ENCODE peak calls at places on chromosomes 13 and 19, in seven cellular contexts. K is endothelial cell of umbilical vein, X is thoracic aorta, T is K562, N is IMR-90, M is dorsolateral prefrontal cortex, Z is cardiac muscle cell. U is an unnamed sample.

GRCh38 chr13:95552539-95553270 is at the start of gene CLDN10:
- DNase-seq in Z (no peak), N (no peak), T (peak; percentile 11), X (no peak), K (no peak), M (no peak), U (peak; percentile 56)

GRCh38 chr13:112510002-112510780 is 77.8 kb downstream of the TUBGCP3 start:
- DNase-seq in X (no peak), M (peak; percentile 27), N (peak; percentile 71), T (peak; percentile 24), K (peak; percentile 53), Z (peak; percentile 64), U (no peak)

GRCh38 chr13:53338760-53339159 is 310.1 kb downstream of the OLFM4 start:
- DNase-seq in Z (no peak), X (no peak), M (no peak), K (no peak), T (no peak), N (no peak), U (no peak)

GRCh38 chr13:92224052-92224821 is 825.8 kb downstream of the GPC5 start:
- DNase-seq in T (no peak), K (no peak), N (peak; percentile 80), X (no peak), Z (peak; percentile 99), M (no peak), U (no peak)

GRCh38 chr13:42707596-42707995 is 73.8 kb upstream of the FAM216B start:
- DNase-seq in Z (peak; percentile 64), N (peak; percentile 64), K (no peak), X (no peak), T (no peak), M (no peak), U (no peak)

GRCh38 chr19:42003506-42004294 is 9.7 kb upstream of the ATP1A3 start:
- DNase-seq in M (no peak), N (no peak), K (no peak), X (no peak), Z (no peak), T (no peak), U (no peak)

GRCh38 chr19:48752511-48753365 is at the start of gene FUT1:
- DNase-seq in M (peak; percentile 83), T (peak; percentile 40), Z (peak; percentile 47), N (no peak), K (no peak), X (no peak), U (peak; percentile 94)

GRCh38 chr19:5804516-5805464 is at the start of gene NRTN:
- DNase-seq in Z (no peak), M (no peak), T (peak; percentile 91), X (no peak), K (no peak), N (no peak), U (no peak)

GRCh38 chr13:45082964-45083363 is 37.3 kb upstream of the GTF2F2 start:
- DNase-seq in X (no peak), Z (peak; percentile 13), M (no peak), K (no peak), T (no peak), N (peak; percentile 66), U (peak; percentile 47)

GRCh38 chr13:26037302-26037701 is 14.5 kb downstream of the SHISA2 start:
- DNase-seq in M (no peak), Z (peak; percentile 43), N (no peak), X (no peak), K (peak; percentile 40), T (peak; percentile 35), U (no peak)

GRCh38 chr19:57830071-57830602 is at the start of gene ZNF587B:
- DNase-seq in K (peak; percentile 48), M (peak; percentile 80), Z (peak; percentile 92), X (no peak), T (peak; percentile 27), N (peak; percentile 74), U (no peak)

GRCh38 chr19:54674021-54674617 is 11.3 kb downstream of the LILRB4 start:
- DNase-seq in N (no peak), T (peak; percentile 57), X (no peak), M (no peak), Z (peak; percentile 40), K (peak; percentile 30), U (no peak)

GRCh38 chr19:48969276-48970138 is 4.4 kb downstream of the FTL start:
- DNase-seq in M (no peak), Z (no peak), X (no peak), K (no peak), N (no peak), T (peak; percentile 84), U (no peak)

GRCh38 chr13:41064493-41064892 is 3.2 kb downstream of the WBP4 start:
- DNase-seq in X (no peak), K (peak; percentile 83), N (peak; percentile 90), Z (peak; percentile 67), T (no peak), M (no peak), U (no peak)

GRCh38 chr19:29831041-29831548 is 19.3 kb downstream of the CCNE1 start:
- DNase-seq in N (no peak), X (no peak), K (peak; percentile 6), Z (no peak), T (no peak), M (no peak), U (no peak)

GRCh38 chr19:40739030-40739839 is 11.0 kb downstream of the ACTMAP start:
- DNase-seq in T (no peak), N (no peak), X (no peak), K (no peak), Z (no peak), M (peak; percentile 14), U (no peak)

GRCh38 chr19:41323430-41324125 is 13.6 kb downstream of the CCDC97 start:
- DNase-seq in Z (peak; percentile 97), N (peak; percentile 98), M (no peak), T (peak; percentile 92), K (peak; percentile 98), X (peak; percentile 58), U (no peak)

GRCh38 chr13:48783181-48783630 is 129.5 kb downstream of the CYSLTR2 start:
- DNase-seq in K (peak; percentile 34), Z (peak; percentile 100), M (no peak), X (peak; percentile 21), N (peak; percentile 100), T (no peak), U (peak; percentile 61)

GRCh38 chr13:85853901-85854663 is 54.9 kb upstream of the SLITRK6 start:
- DNase-seq in T (no peak), M (no peak), X (no peak), K (no peak), N (no peak), Z (no peak), U (no peak)

GRCh38 chr13:98556968-98557591 is 19.8 kb downstream of the STK24 start:
- DNase-seq in M (no peak), Z (no peak), X (no peak), T (no peak), K (no peak), N (peak; percentile 32), U (no peak)

GRCh38 chr19:46116121-46116520 is 8.4 kb downstream of the IGFL3 start:
- DNase-seq in N (no peak), X (no peak), K (no peak), Z (no peak), T (no peak), M (no peak), U (no peak)

GRCh38 chr19:8017808-8018207 is 12.4 kb upstream of the ELAVL1 start:
- DNase-seq in M (no peak), Z (no peak), N (no peak), X (no peak), K (no peak), T (peak; percentile 66), U (no peak)

GRCh38 chr13:103195762-103196161 is 129.5 kb upstream of the SLC10A2 start:
- DNase-seq in N (no peak), Z (no peak), X (no peak), T (no peak), K (no peak), M (no peak), U (no peak)
- H3K27ac ChIP-seq in N (no peak overlapping the region), Z (no peak overlapping the region), X (no peak overlapping the region), T (no peak overlapping the region), K (no peak overlapping the region), M (no peak overlapping the region), U (no peak overlapping the region)

GRCh38 chr13:80655778-80656518 is 315.0 kb upstream of the SPRY2 start:
- DNase-seq in Z (no peak), M (no peak), N (no peak), T (no peak), K (no peak), X (no peak), U (no peak)
- TF ChIP-seq CTCF in Z (no peak), M (no peak), N (no peak), T (no peak), K (no peak), X (no peak), U (no peak)

GRCh38 chr13:33079960-33080359 is 63.7 kb downstream of the KL start:
- DNase-seq in Z (no peak), M (no peak), N (no peak), X (no peak), K (peak; percentile 44), T (no peak), U (no peak)

GRCh38 chr13:33075996-33076395 is 59.8 kb downstream of the KL start:
- DNase-seq in T (no peak), Z (no peak), N (no peak), K (no peak), X (no peak), M (no peak), U (no peak)

GRCh38 chr13:33078268-33078667 is 62.0 kb downstream of the KL start:
- DNase-seq in Z (no peak), X (no peak), N (no peak), M (no peak), T (no peak), K (no peak), U (no peak)

GRCh38 chr13:33073338-33073737 is 57.1 kb downstream of the KL start:
- DNase-seq in T (no peak), X (no peak), N (no peak), M (no peak), Z (no peak), K (no peak), U (no peak)

GRCh38 chr13:33076451-33076992 is 60.3 kb downstream of the KL start:
- DNase-seq in K (no peak), M (no peak), X (no peak), Z (no peak), T (no peak), N (no peak), U (no peak)
- H3K27ac ChIP-seq in K (no peak overlapping the region), M (no peak overlapping the region), X (no peak overlapping the region), Z (no peak overlapping the region), T (no peak overlapping the region), N (no peak overlapping the region), U (no peak overlapping the region)

GRCh38 chr13:110643768-110644421 is 28.6 kb downstream of the NAXD start:
- DNase-seq in T (no peak), K (no peak), N (no peak), M (no peak), X (no peak), Z (no peak), U (no peak)

GRCh38 chr13:110643324-110643723 is 28.0 kb downstream of the NAXD start:
- DNase-seq in Z (no peak), X (no peak), M (no peak), N (no peak), T (no peak), K (no peak), U (no peak)

GRCh38 chr13:110645750-110646149 is 30.4 kb downstream of the NAXD start:
- DNase-seq in N (no peak), K (no peak), M (no peak), Z (no peak), T (no peak), X (no peak), U (no peak)

GRCh38 chr13:110646442-110647364 is 31.4 kb downstream of the NAXD start:
- DNase-seq in M (no peak), X (no peak), N (no peak), Z (no peak), K (no peak), T (no peak), U (no peak)

GRCh38 chr13:110644892-110645521 is 29.7 kb downstream of the NAXD start:
- DNase-seq in M (peak; percentile 91), K (peak; percentile 50), T (no peak), X (no peak), N (peak; percentile 55), Z (peak; percentile 65), U (no peak)
- TF ChIP-seq CTCF in M (peak; percentile 30), K (peak; percentile 26), T (no peak), X (no peak), N (peak; percentile 36), Z (peak; percentile 37), U (no peak)

U was measured in RWPE2.